ENCODE peak calls at places on chromosomes 16 and 17, in five cellular contexts. One of them, this sample, is unnamed.
A peak's percentile ranks its signal among the peaks of the same experiment; 100 is the strongest.

GRCh38 chr17:40312893-40313659 is 4.1 kb downstream of the RARA start:
- DNase-seq in H1: no peak
- DNase-seq in IMR-90: no peak
- DNase-seq in esophagus squamous epithelium: no peak
- DNase-seq in ovary: no peak
- DNase-seq in this sample: no peak

GRCh38 chr17:44314869-44315661 is 6.7 kb downstream of the RUNDC3A start:
- DNase-seq in esophagus squamous epithelium: no peak
- DNase-seq in ovary: no peak
- DNase-seq in H1: no peak
- DNase-seq in IMR-90: no peak
- DNase-seq in this sample: no peak

GRCh38 chr17:41792835-41793748 is 6.6 kb upstream of the JUP start:
- DNase-seq in ovary: peak; percentile 61
- DNase-seq in IMR-90: peak; percentile 60
- DNase-seq in esophagus squamous epithelium: no peak
- DNase-seq in H1: no peak
- DNase-seq in this sample: peak; percentile 89

GRCh38 chr17:8890671-8891070 is 23.2 kb upstream of the PIK3R6 start:
- DNase-seq in esophagus squamous epithelium: no peak
- DNase-seq in H1: no peak
- DNase-seq in IMR-90: no peak
- DNase-seq in ovary: no peak
- DNase-seq in this sample: no peak

GRCh38 chr16:28951410-28951943 is 740 bp downstream of the NFATC2IP start:
- DNase-seq in IMR-90: no peak
- DNase-seq in esophagus squamous epithelium: no peak
- DNase-seq in H1: no peak
- DNase-seq in ovary: peak; percentile 62
- DNase-seq in this sample: no peak

GRCh38 chr16:56888806-56889205 is 23.8 kb downstream of the SLC12A3 start:
- DNase-seq in esophagus squamous epithelium: no peak
- DNase-seq in ovary: no peak
- DNase-seq in IMR-90: no peak
- DNase-seq in H1: no peak
- DNase-seq in this sample: no peak

GRCh38 chr17:8141046-8141445 is 11.2 kb downstream of the PER1 start:
- DNase-seq in ovary: peak; percentile 35
- DNase-seq in esophagus squamous epithelium: no peak
- DNase-seq in H1: no peak
- DNase-seq in IMR-90: no peak
- DNase-seq in this sample: peak; percentile 46

GRCh38 chr17:6681176-6681575 is 29.6 kb downstream of the C17orf100 start:
- DNase-seq in H1: no peak
- DNase-seq in ovary: no peak
- DNase-seq in IMR-90: no peak
- DNase-seq in esophagus squamous epithelium: no peak
- DNase-seq in this sample: no peak

GRCh38 chr17:43548689-43549379 is 2.7 kb upstream of the ETV4 start:
- DNase-seq in IMR-90: no peak
- DNase-seq in H1: no peak
- DNase-seq in ovary: no peak
- DNase-seq in esophagus squamous epithelium: no peak
- DNase-seq in this sample: no peak

GRCh38 chr17:50114849-50115357 is 15.1 kb downstream of the SAMD14 start:
- DNase-seq in ovary: no peak
- DNase-seq in H1: no peak
- DNase-seq in IMR-90: peak; percentile 70
- DNase-seq in esophagus squamous epithelium: no peak
- DNase-seq in this sample: no peak

GRCh38 chr17:19642373-19642893 is 6.1 kb upstream of the ALDH3A2 start:
- DNase-seq in esophagus squamous epithelium: no peak
- DNase-seq in H1: no peak
- DNase-seq in IMR-90: no peak
- DNase-seq in ovary: no peak
- DNase-seq in this sample: no peak

GRCh38 chr17:61321344-61321743 is 78.3 kb upstream of the TBX2 start:
- DNase-seq in IMR-90: no peak
- DNase-seq in ovary: no peak
- DNase-seq in esophagus squamous epithelium: no peak
- DNase-seq in H1: no peak
- DNase-seq in this sample: no peak

GRCh38 chr16:67396159-67396774 is 3.0 kb upstream of the TPPP3 start:
- DNase-seq in esophagus squamous epithelium: no peak
- DNase-seq in ovary: peak; percentile 59
- DNase-seq in H1: no peak
- DNase-seq in IMR-90: peak; percentile 78
- DNase-seq in this sample: peak; percentile 90

GRCh38 chr16:17404903-17405691 is 65.7 kb downstream of the XYLT1 start:
- DNase-seq in esophagus squamous epithelium: no peak
- DNase-seq in H1: no peak
- DNase-seq in IMR-90: peak; percentile 49
- DNase-seq in ovary: peak; percentile 79
- DNase-seq in this sample: no peak

GRCh38 chr17:29884995-29885394 is 45.0 kb downstream of the SSH2 start:
- DNase-seq in IMR-90: no peak
- DNase-seq in H1: no peak
- DNase-seq in ovary: no peak
- DNase-seq in esophagus squamous epithelium: no peak
- DNase-seq in this sample: no peak

GRCh38 chr16:49884033-49884707 is 28.3 kb upstream of the ZNF423 start:
- DNase-seq in IMR-90: no peak
- DNase-seq in esophagus squamous epithelium: no peak
- DNase-seq in ovary: no peak
- DNase-seq in H1: no peak
- DNase-seq in this sample: no peak

GRCh38 chr17:62681939-62682381 is 54.5 kb downstream of the MRC2 start:
- DNase-seq in esophagus squamous epithelium: no peak
- DNase-seq in ovary: no peak
- DNase-seq in H1: no peak
- DNase-seq in IMR-90: no peak
- DNase-seq in this sample: no peak

GRCh38 chr16:54171855-54172537 is 114.6 kb downstream of the IRX3 start:
- DNase-seq in H1: no peak
- DNase-seq in esophagus squamous epithelium: no peak
- DNase-seq in ovary: no peak
- DNase-seq in IMR-90: peak; percentile 65
- DNase-seq in this sample: no peak

GRCh38 chr17:31388770-31389672 is 2.5 kb upstream of the RAB11FIP4 start:
- DNase-seq in ovary: no peak
- DNase-seq in H1: no peak
- DNase-seq in IMR-90: no peak
- DNase-seq in esophagus squamous epithelium: no peak
- DNase-seq in this sample: no peak

GRCh38 chr17:61251939-61252865 is 147.4 kb upstream of the TBX2 start:
- DNase-seq in IMR-90: peak; percentile 99
- DNase-seq in ovary: peak; percentile 87
- DNase-seq in esophagus squamous epithelium: peak; percentile 21
- DNase-seq in H1: no peak
- DNase-seq in this sample: peak; percentile 50

GRCh38 chr17:37493249-37494027 is 3.7 kb downstream of the DUSP14 start:
- DNase-seq in ovary: no peak
- DNase-seq in esophagus squamous epithelium: no peak
- DNase-seq in H1: no peak
- DNase-seq in IMR-90: peak; percentile 94
- DNase-seq in this sample: no peak
- TF ChIP-seq POLR2A in ovary: no peak
- TF ChIP-seq POLR2A in esophagus squamous epithelium: no peak
- TF ChIP-seq POLR2A in H1: no peak
- TF ChIP-seq POLR2A in IMR-90: no peak
- TF ChIP-seq POLR2A in this sample: no peak

DNA sequence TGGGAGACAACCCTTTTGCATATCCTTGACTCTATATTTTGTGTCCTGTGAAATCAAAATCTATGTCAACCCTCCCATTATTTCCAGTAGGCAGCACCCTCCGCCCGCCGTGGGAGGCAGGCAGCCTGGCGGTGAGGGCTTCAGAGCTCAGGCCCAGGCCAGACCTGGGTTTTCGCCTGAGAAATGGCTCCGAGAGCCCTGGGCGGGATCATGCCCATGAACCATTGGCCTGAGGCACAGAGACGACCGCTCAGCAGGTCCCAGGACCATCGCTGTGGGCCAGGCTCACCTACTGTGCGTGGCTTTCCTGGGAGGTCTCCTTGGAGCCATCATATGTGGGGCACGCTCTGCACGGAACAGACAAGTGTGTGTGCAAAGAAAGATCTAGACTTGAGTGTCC is 6.3 kb upstream of the SLC38A8 start:
- DNase-seq in IMR-90: no peak
- DNase-seq in esophagus squamous epithelium: no peak
- DNase-seq in H1: no peak
- DNase-seq in ovary: no peak
- DNase-seq in this sample: peak; percentile 16
- H3K27ac ChIP-seq in IMR-90: no peak overlapping the region
- H3K27ac ChIP-seq in esophagus squamous epithelium: no peak overlapping the region
- H3K27ac ChIP-seq in H1: no peak overlapping the region
- H3K27ac ChIP-seq in ovary: no peak overlapping the region
- H3K27ac ChIP-seq in this sample: no peak overlapping the region

DNA sequence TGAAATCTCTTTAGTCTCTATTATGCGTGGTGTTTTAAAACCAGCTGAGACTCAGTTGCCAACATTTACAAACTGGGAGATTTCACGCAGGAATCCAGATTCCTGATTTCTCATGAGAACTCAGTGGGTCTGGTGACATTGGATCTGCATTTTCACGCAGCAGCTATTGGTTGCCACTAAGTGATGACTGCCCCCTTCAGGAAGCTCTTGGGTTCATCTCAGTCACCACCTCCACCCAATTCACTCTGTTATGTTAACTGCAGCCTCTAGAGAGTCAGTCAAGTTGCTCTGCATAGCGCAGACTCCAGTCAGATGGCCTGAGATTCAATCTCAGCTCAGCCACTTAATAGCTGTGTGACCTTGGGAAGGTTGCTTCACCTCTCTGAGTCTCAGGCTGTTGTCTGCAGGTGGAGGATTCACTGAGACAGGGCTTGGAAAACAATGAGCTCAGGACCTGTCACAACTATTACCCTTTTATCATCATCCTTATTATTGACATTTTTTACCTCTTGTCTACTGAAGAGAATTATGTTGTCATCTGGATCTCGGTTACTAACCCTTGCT is 6.4 kb downstream of the SHISA9 start:
- DNase-seq in IMR-90: no peak
- DNase-seq in ovary: no peak
- DNase-seq in H1: no peak
- DNase-seq in esophagus squamous epithelium: no peak
- DNase-seq in this sample: no peak
- TF ChIP-seq CTCF in IMR-90: no peak
- TF ChIP-seq CTCF in ovary: no peak
- TF ChIP-seq CTCF in H1: peak; percentile 65
- TF ChIP-seq CTCF in esophagus squamous epithelium: no peak
- TF ChIP-seq CTCF in this sample: no peak

GRCh38 chr16:89155184-89155679 is 16.3 kb upstream of the CDH15 start:
- DNase-seq in H1: no peak
- DNase-seq in ovary: peak; percentile 58
- DNase-seq in esophagus squamous epithelium: no peak
- DNase-seq in IMR-90: peak; percentile 80
- DNase-seq in this sample: no peak

GRCh38 chr16:89154390-89155183 is 17.0 kb upstream of the CDH15 start:
- DNase-seq in esophagus squamous epithelium: no peak
- DNase-seq in IMR-90: no peak
- DNase-seq in ovary: no peak
- DNase-seq in H1: no peak
- DNase-seq in this sample: no peak

GRCh38 chr16:89157778-89158177 is 13.8 kb upstream of the CDH15 start:
- DNase-seq in esophagus squamous epithelium: no peak
- DNase-seq in IMR-90: no peak
- DNase-seq in ovary: no peak
- DNase-seq in H1: no peak
- DNase-seq in this sample: no peak

GRCh38 chr16:89156740-89157645 is 14.6 kb upstream of the CDH15 start:
- DNase-seq in ovary: no peak
- DNase-seq in IMR-90: no peak
- DNase-seq in H1: no peak
- DNase-seq in esophagus squamous epithelium: no peak
- DNase-seq in this sample: no peak

DNA sequence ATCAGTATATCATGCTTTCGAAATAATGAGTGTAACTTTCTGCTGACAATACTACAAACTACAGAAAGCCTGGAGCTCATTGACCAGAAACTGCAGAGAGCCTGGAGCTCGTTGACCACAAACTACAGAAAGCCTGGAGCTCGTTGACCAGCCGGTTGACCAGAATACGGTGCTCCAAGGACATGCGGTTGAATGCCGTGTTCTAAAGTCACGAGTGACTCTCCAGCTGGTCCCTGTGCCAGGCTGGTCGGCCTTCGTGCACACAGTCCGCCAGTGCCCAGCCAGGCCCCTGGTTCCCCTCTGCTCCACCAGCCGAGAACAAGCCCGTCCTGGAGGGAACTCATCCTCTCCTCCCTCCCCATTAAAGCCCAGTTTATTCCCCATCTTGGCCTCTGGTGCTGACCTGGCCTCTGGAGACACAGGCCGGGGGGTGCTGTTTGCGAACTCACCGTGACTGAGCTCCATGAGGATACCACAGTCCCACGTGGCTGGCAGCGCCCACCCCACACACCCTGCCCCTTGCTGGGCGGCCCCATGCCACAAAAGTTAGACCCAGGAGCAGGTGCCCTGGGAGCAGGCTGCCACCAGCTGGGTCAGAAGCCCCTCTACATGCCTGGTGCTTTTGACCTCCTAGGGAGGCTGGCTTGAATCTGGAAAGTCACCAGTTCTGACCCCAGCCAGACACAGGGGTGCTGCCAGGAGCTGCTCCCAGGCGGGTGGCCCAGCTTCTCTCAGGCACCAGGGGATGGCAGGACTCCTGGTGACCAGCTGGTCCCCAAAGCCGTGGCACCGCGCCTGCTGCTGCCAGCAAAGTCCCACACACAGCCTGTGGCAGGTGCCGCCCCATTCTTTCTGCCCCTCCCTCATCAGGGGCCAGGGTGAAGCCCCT is 15.5 kb upstream of the CDH15 start:
- DNase-seq in H1: no peak
- DNase-seq in ovary: no peak
- DNase-seq in esophagus squamous epithelium: no peak
- DNase-seq in IMR-90: no peak
- DNase-seq in this sample: no peak
- TF ChIP-seq POLR2A in H1: no peak
- TF ChIP-seq POLR2A in ovary: no peak
- TF ChIP-seq POLR2A in esophagus squamous epithelium: no peak
- TF ChIP-seq POLR2A in IMR-90: no peak
- TF ChIP-seq POLR2A in this sample: no peak

This sample was measured in Peyer's patch.